ENCODE peak calls at places on chromosomes 13 and 19, in nine cellular contexts. E is G401; Q is ureter; W is HT1080; R is kidney tubule cell; B is ascending aorta; P is GM04503; J is CD4-positive, alpha-beta T cell; T is NCI-H69. F is an unnamed sample.

GRCh38 chr19:16106121-16106520 is 5.6 kb upstream of the RAB8A start:
- DNase-seq in W (no peak), T (no peak), B (no peak), R (peak), Q (no peak), P (peak), J (no peak), E (no peak), F (peak)

GRCh38 chr13:94115054-94115453 is 364.4 kb downstream of the DCT start:
- DNase-seq in T (peak), E (no peak), B (no peak), R (no peak), J (no peak), P (no peak), Q (no peak), W (no peak), F (no peak)

GRCh38 chr19:53771133-53771532 is 53.0 kb downstream of the NLRP12 start:
- DNase-seq in T (no peak), P (no peak), E (no peak), R (no peak), W (no peak), Q (peak), J (no peak), B (no peak), F (peak)

GRCh38 chr13:27086599-27087265 is 84.9 kb downstream of the USP12 start:
- DNase-seq in R (peak), T (no peak), W (no peak), Q (no peak), P (no peak), E (no peak), B (no peak), J (no peak), F (no peak)

GRCh38 chr13:40101708-40102359 is 446.4 kb downstream of the COG6 start:
- DNase-seq in J (no peak), P (no peak), W (no peak), R (peak), B (no peak), T (no peak), Q (no peak), E (no peak), F (peak)

GRCh38 chr13:105598551-105598950 is 936.9 kb downstream of the EFNB2 start:
- DNase-seq in B (no peak), E (no peak), J (no peak), P (no peak), T (no peak), Q (no peak), W (no peak), R (peak), F (no peak)

GRCh38 chr19:49056101-49056901 is 1.2 kb downstream of the CGB7 start:
- DNase-seq in J (peak), B (no peak), T (peak), Q (peak), E (no peak), P (no peak), R (peak), W (peak), F (peak)

GRCh38 chr13:80454245-80454644 is 113.3 kb upstream of the SPRY2 start:
- DNase-seq in R (peak), Q (no peak), E (no peak), W (peak), P (no peak), B (no peak), J (no peak), T (no peak), F (peak)

GRCh38 chr19:47719047-47719885 is 6.0 kb downstream of the EHD2 start:
- DNase-seq in E (peak), T (peak), R (peak), B (peak), W (peak), J (no peak), P (peak), Q (peak), F (peak)

GRCh38 chr19:41957838-41958366 is 1.2 kb downstream of the RABAC1 start:
- DNase-seq in J (no peak), W (peak), R (peak), T (peak), Q (peak), P (peak), B (no peak), E (peak), F (peak)

GRCh38 chr19:19595171-19595701 is 23.3 kb downstream of the PBX4 start:
- DNase-seq in B (no peak), P (no peak), J (no peak), W (no peak), Q (peak), R (no peak), E (no peak), T (peak), F (peak)

GRCh38 chr19:40191836-40192646 is 815 bp downstream of the MAP3K10 start:
- DNase-seq in E (peak), B (no peak), P (no peak), T (peak), R (peak), J (peak), W (peak), Q (no peak), F (no peak)

GRCh38 chr19:55689366-55690108 is 14.5 kb downstream of the EPN1 start:
- DNase-seq in B (no peak), Q (no peak), R (no peak), T (no peak), E (no peak), P (no peak), W (no peak), J (no peak), F (no peak)

GRCh38 chr13:46041335-46041934 is 11.1 kb downstream of the ZC3H13 start:
- DNase-seq in P (no peak), B (no peak), Q (no peak), W (no peak), T (no peak), R (no peak), J (no peak), E (no peak), F (no peak)

GRCh38 chr13:96490590-96490989 is 400.7 kb downstream of the HS6ST3 start:
- DNase-seq in Q (no peak), T (no peak), R (no peak), J (no peak), P (no peak), W (no peak), B (no peak), E (no peak), F (no peak)

GRCh38 chr19:34430738-34431625 is 2.8 kb downstream of the UBA2 start:
- DNase-seq in E (peak), T (peak), J (peak), W (peak), P (no peak), R (peak), Q (no peak), B (no peak), F (peak)

GRCh38 chr13:38483623-38484022 is 134.0 kb downstream of the UFM1 start:
- DNase-seq in B (no peak), W (no peak), J (no peak), P (no peak), T (no peak), E (no peak), R (no peak), Q (no peak), F (no peak)

GRCh38 chr13:106851251-106851650 is 283.3 kb upstream of the ARGLU1 start:
- DNase-seq in E (no peak), R (peak), W (peak), Q (no peak), B (no peak), P (no peak), T (peak), J (no peak), F (peak)

F was measured in epithelial cell of esophagus.